ENCODE peak calls at places on chromosomes 11 and 22, in nine cellular contexts. V, W, C, X, K, H, M, N and O are unnamed samples.

GRCh38 chr11:130806746-130807145 is 109.5 kb downstream of the SNX19 start:
- DNase-seq in V (no peak), W (no peak), C (no peak), X (no peak), K (no peak), H (no peak), M (no peak), N (no peak), O (peak)

GRCh38 chr11:44127130-44127529 is 31.7 kb downstream of the EXT2 start:
- DNase-seq in V (no peak), W (no peak), C (no peak), X (no peak), K (no peak), H (no peak), M (no peak), N (no peak), O (no peak)

GRCh38 chr11:47917643-47918369 is 62.6 kb upstream of the PTPRJ start:
- DNase-seq in V (no peak), W (peak), C (peak), X (peak), K (peak), H (peak), M (peak), N (no peak), O (peak)

GRCh38 chr11:69836401-69836800 is 17.2 kb upstream of the FGF3 start:
- DNase-seq in V (no peak), W (no peak), C (no peak), X (no peak), K (no peak), H (no peak), M (no peak), N (no peak), O (peak)

GRCh38 chr11:67671211-67671520 is 3.3 kb downstream of the ALDH3B2 start:
- DNase-seq in V (no peak), W (no peak), C (no peak), X (no peak), K (no peak), H (no peak), M (no peak), N (no peak), O (peak)

GRCh38 chr11:100467821-100468508 is 219.1 kb upstream of the ARHGAP42 start:
- DNase-seq in V (no peak), W (no peak), C (no peak), X (no peak), K (no peak), H (no peak), M (no peak), N (no peak), O (no peak)

GRCh38 chr11:94675788-94676187 is 92.4 kb upstream of the AMOTL1 start:
- DNase-seq in V (no peak), W (no peak), C (no peak), X (no peak), K (no peak), H (no peak), M (no peak), N (no peak), O (no peak)

GRCh38 chr11:44613081-44613628 is 47.7 kb downstream of the CD82 start:
- DNase-seq in V (no peak), W (no peak), C (no peak), X (no peak), K (no peak), H (no peak), M (no peak), N (no peak), O (no peak)

GRCh38 chr11:2210366-2211112 is 38.9 kb upstream of the TH start:
- DNase-seq in V (no peak), W (no peak), C (no peak), X (no peak), K (no peak), H (peak), M (peak), N (no peak), O (peak)

GRCh38 chr11:19963697-19964340 is 196.5 kb downstream of the DBX1 start:
- DNase-seq in V (no peak), W (no peak), C (no peak), X (no peak), K (no peak), H (no peak), M (no peak), N (no peak), O (no peak)

GRCh38 chr11:62035293-62035692 is 67.9 kb upstream of the FTH1 start:
- DNase-seq in V (no peak), W (no peak), C (no peak), X (no peak), K (no peak), H (no peak), M (no peak), N (no peak), O (no peak)

GRCh38 chr11:28535677-28536076 is 427.5 kb downstream of the METTL15 start:
- DNase-seq in V (no peak), W (no peak), C (no peak), X (no peak), K (no peak), H (no peak), M (no peak), N (no peak), O (no peak)

GRCh38 chr11:64040684-64041267 is 5.0 kb downstream of the FLRT1 start:
- DNase-seq in V (no peak), W (no peak), C (no peak), X (no peak), K (no peak), H (no peak), M (peak), N (no peak), O (peak)

GRCh38 chr11:44036811-44037657 is 10.7 kb upstream of the ACCSL start:
- DNase-seq in V (no peak), W (peak), C (peak), X (peak), K (peak), H (peak), M (peak), N (peak), O (peak)

GRCh38 chr11:125257185-125257584 is 92.6 kb downstream of the PKNOX2 start:
- DNase-seq in V (no peak), W (no peak), C (no peak), X (peak), K (no peak), H (no peak), M (no peak), N (no peak), O (peak)

GRCh38 chr11:13053255-13053917 is 44.3 kb downstream of the RASSF10 start:
- DNase-seq in V (no peak), W (no peak), C (no peak), X (no peak), K (no peak), H (no peak), M (no peak), N (no peak), O (no peak)

GRCh38 chr22:24926849-24927579 is 19.5 kb downstream of the LHFPL7 start:
- DNase-seq in V (no peak), W (no peak), C (peak), X (no peak), K (no peak), H (no peak), M (no peak), N (no peak), O (no peak)

GRCh38 chr11:114745150-114745671 is 66.9 kb downstream of the NXPE2 start:
- DNase-seq in V (no peak), W (no peak), C (no peak), X (no peak), K (no peak), H (no peak), M (no peak), N (no peak), O (no peak)

GRCh38 chr22:24706732-24707476 is 67.6 kb downstream of the PIWIL3 start:
- DNase-seq in V (no peak), W (no peak), C (no peak), X (no peak), K (no peak), H (no peak), M (no peak), N (no peak), O (no peak)

GRCh38 chr11:107719557-107720304 is 7.9 kb upstream of the SLN start:
- DNase-seq in V (no peak), W (no peak), C (peak), X (no peak), K (no peak), H (no peak), M (no peak), N (no peak), O (no peak)

GRCh38 chr11:110297082-110297725 is 790 bp upstream of the RDX start:
- DNase-seq in V (no peak), W (no peak), C (peak), X (no peak), K (no peak), H (no peak), M (no peak), N (no peak), O (peak)

GRCh38 chr11:110294509-110294908 is 1.9 kb downstream of the RDX start:
- DNase-seq in V (no peak), W (no peak), C (no peak), X (no peak), K (no peak), H (no peak), M (no peak), N (no peak), O (peak)

GRCh38 chr11:110296226-110297081 is at the start of gene RDX:
- DNase-seq in V (peak), W (peak), C (peak), X (peak), K (peak), H (peak), M (peak), N (peak), O (peak)

GRCh38 chr11:110295487-110296225 is 758 bp downstream of the RDX start:
- DNase-seq in V (peak), W (no peak), C (peak), X (no peak), K (peak), H (peak), M (peak), N (no peak), O (peak)

DNA sequence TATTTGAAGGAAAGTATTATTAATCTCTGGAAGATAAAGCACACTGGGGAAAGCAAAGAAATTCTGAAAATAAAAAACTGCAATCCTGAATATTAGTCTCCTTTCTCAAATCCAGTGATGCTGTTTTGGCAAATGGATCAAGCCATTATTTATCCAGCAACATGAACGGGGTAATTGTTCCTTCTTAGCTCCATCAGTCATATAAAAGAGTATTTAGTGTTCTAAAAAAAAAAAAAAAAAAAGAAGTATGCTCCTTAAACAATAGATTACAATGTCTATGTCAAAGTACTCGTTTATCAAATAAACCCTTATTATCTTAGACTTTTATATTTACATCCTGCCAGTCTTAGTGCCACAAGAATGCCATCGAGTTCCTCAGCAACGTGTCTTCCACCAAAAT is 1.3 kb downstream of the RDX start:
- DNase-seq in V (no peak), W (no peak), C (no peak), X (no peak), K (no peak), H (no peak), M (no peak), N (no peak), O (no peak)
- H3K4me3 ChIP-seq in V (peak), W (peak), C (peak), X (peak), K (peak), H (peak), M (no peak), N (peak), O (peak)

GRCh38 chr11:57648791-57649735 is 649 bp downstream of the YPEL4 start:
- DNase-seq in V (no peak), W (no peak), C (no peak), X (peak), K (no peak), H (no peak), M (no peak), N (no peak), O (peak)
- H3K4me3 ChIP-seq in V (peak), W (peak), C (peak), X (no peak), K (peak), H (peak), M (no peak), N (peak), O (peak)

GRCh38 chr11:15940462-15941205 is 415.7 kb downstream of the SOX6 start:
- DNase-seq in V (no peak), W (no peak), C (no peak), X (no peak), K (no peak), H (no peak), M (no peak), N (no peak), O (no peak)

GRCh38 chr11:15938983-15939382 is 417.4 kb downstream of the SOX6 start:
- DNase-seq in V (no peak), W (no peak), C (no peak), X (no peak), K (no peak), H (no peak), M (no peak), N (no peak), O (no peak)

GRCh38 chr11:15937601-15938361 is 418.6 kb downstream of the SOX6 start:
- DNase-seq in V (no peak), W (peak), C (no peak), X (no peak), K (no peak), H (no peak), M (no peak), N (no peak), O (peak)

GRCh38 chr11:15936011-15936410 is 420.3 kb downstream of the SOX6 start:
- DNase-seq in V (no peak), W (no peak), C (no peak), X (no peak), K (no peak), H (no peak), M (no peak), N (no peak), O (no peak)

GRCh38 chr11:15938362-15938725 is 418.0 kb downstream of the SOX6 start:
- DNase-seq in V (no peak), W (no peak), C (no peak), X (no peak), K (no peak), H (no peak), M (no peak), N (no peak), O (no peak)
- H3K4me3 ChIP-seq in V (no peak), W (peak), C (no peak), X (no peak), K (no peak), H (no peak), M (no peak), N (no peak), O (no peak)

DNA sequence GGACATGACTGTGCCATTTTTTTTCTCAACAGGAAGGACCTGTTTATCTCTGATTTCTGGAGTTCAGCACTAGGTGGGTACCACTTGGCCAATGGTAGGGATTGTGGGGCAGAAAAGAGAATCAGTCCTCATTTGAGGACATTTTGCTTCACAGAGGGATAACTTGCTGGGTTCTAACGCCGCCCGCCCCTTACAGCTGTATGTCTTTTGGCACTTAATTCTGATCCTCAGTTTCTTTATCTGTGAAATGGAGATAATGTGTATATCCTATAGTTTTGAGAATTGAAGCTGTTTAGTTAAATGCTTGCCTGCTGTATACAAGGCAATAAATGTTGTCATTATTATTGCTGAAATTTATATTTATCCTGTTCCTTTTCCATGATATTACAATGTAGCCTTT is 2.3 kb downstream of the SRRD start:
- DNase-seq in V (no peak), W (no peak), C (no peak), X (no peak), K (no peak), H (no peak), M (no peak), N (no peak), O (no peak)
- H3K4me3 ChIP-seq in V (no peak), W (no peak), C (no peak), X (no peak), K (no peak), H (no peak), M (no peak), N (no peak), O (no peak)

GRCh38 chr22:49930128-49930527 is 11.7 kb downstream of the CRELD2 start:
- DNase-seq in V (no peak), W (no peak), C (no peak), X (no peak), K (no peak), H (no peak), M (peak), N (no peak), O (no peak)

GRCh38 chr22:49928185-49928495 is 9.7 kb downstream of the CRELD2 start:
- DNase-seq in V (no peak), W (no peak), C (no peak), X (no peak), K (no peak), H (no peak), M (no peak), N (no peak), O (peak)

GRCh38 chr22:49929553-49929979 is 11.1 kb downstream of the CRELD2 start:
- DNase-seq in V (peak), W (no peak), C (peak), X (no peak), K (peak), H (peak), M (peak), N (no peak), O (peak)

GRCh38 chr22:49927483-49928184 is 9.2 kb downstream of the CRELD2 start:
- DNase-seq in V (no peak), W (no peak), C (no peak), X (no peak), K (no peak), H (no peak), M (no peak), N (no peak), O (peak)

GRCh38 chr22:49928571-49929552 is 10.4 kb downstream of the CRELD2 start:
- DNase-seq in V (no peak), W (no peak), C (no peak), X (no peak), K (no peak), H (no peak), M (no peak), N (no peak), O (peak)
- H3K4me3 ChIP-seq in V (no peak), W (peak), C (no peak), X (no peak), K (peak), H (no peak), M (no peak), N (no peak), O (no peak)

DNA sequence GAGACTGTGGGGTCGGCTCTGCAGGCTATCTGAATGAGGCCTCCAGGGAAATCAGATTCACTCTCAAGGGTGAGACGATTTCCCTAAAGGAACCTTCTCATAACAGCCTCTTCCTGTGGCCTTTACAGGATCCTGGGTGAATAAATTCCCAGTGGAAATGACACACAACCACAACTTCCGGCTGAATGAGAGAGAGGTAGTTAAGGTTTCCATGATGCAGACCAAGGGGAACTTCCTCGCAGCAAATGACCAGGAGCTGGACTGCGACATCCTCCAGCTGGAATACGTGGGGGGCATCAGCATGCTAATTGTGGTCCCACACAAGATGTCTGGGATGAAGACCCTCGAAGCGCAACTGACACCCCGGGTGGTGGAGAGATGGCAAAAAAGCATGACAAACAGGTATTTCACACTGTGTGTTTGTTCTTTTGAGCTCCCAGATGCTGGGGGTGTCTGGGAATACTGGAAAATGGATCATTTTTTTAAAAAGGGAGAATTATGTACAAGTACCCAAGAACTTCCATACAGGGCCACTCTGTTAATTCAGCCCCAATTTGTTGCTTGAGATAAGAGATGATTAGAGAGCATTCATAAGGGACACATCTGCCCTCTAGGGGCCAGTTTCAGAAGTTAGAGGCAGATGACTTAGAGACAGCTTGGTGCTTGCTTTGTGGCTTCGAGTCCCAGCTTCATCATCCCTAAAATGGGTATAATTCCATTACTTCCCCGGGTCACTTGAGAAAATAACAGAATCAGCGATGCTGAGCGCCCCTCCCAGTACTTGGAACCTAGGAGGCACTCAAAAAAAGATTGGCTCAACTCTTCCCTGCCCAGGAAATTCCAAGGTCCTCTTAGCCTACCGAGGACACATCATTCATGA is 10.2 kb downstream of the SERPIND1 start:
- DNase-seq in V (peak), W (peak), C (peak), X (no peak), K (no peak), H (no peak), M (peak), N (peak), O (peak)
- H3K4me3 ChIP-seq in V (no peak), W (no peak), C (no peak), X (no peak), K (no peak), H (no peak), M (no peak), N (no peak), O (no peak)

DNA sequence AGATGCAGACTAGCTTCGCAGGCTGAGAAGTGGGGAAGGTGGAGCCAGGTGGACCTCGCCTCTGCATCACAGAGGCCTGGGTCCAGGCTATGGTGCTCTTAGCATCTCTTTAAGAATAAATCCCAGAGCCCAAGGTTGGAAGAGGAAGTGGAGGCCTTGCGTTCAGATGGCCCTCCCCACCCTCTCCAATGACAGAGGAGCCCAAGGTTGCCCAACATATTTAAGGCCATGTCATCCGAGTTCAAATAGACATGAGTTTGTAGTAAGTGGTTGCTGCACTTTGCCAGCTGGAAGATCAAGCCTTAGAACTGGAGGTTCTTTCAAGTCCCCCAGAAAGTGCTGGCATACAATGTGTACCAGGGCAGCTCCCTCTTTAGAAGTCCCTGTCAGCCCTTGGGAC is 47.1 kb upstream of the HORMAD2 start:
- DNase-seq in V (no peak), W (no peak), C (no peak), X (no peak), K (no peak), H (no peak), M (no peak), N (no peak), O (no peak)
- H3K4me3 ChIP-seq in V (no peak), W (no peak), C (no peak), X (no peak), K (no peak), H (no peak), M (no peak), N (no peak), O (no peak)

GRCh38 chr22:21643533-21644357 is 1.6 kb downstream of the SDF2L1 start:
- DNase-seq in V (no peak), W (no peak), C (no peak), X (no peak), K (no peak), H (no peak), M (peak), N (no peak), O (no peak)
- H3K4me3 ChIP-seq in V (no peak), W (peak), C (peak), X (peak), K (peak), H (peak), M (no peak), N (peak), O (no peak)